ENCODE peak calls at places on chromosomes 7 and 10, in ten cellular contexts. One of them, this sample, is unnamed.

GRCh38 chr7:139542308-139543151 is 19.0 kb downstream of the CLEC2L start:
- DNase-seq in NCI-H1092: no peak
- DNase-seq in LoVo: no peak
- DNase-seq in effector CD4-positive, alpha-beta T cell: no peak
- DNase-seq in kidney epithelial cell: no peak
- DNase-seq in AG09319: no peak
- DNase-seq in NCI-H82: no peak
- DNase-seq in IMR-90: no peak
- DNase-seq in activated CD4-positive, alpha-beta memory T cell treated with anti-CD3 and anti-CD28 coated beads, Interleukin-2, amount 10 ng/mL, durations not matched to agents 7 days and 5 days: no peak
- DNase-seq in NCI-H1105: no peak
- DNase-seq in this sample: no peak

GRCh38 chr10:86583983-86584382 is 62.4 kb upstream of the WAPL start:
- DNase-seq in activated CD4-positive, alpha-beta memory T cell treated with anti-CD3 and anti-CD28 coated beads, Interleukin-2, amount 10 ng/mL, durations not matched to agents 7 days and 5 days: peak; percentile 22
- DNase-seq in AG09319: no peak
- DNase-seq in kidney epithelial cell: no peak
- DNase-seq in effector CD4-positive, alpha-beta T cell: no peak
- DNase-seq in LoVo: no peak
- DNase-seq in NCI-H1092: no peak
- DNase-seq in IMR-90: no peak
- DNase-seq in NCI-H82: peak; percentile 5
- DNase-seq in NCI-H1105: no peak
- DNase-seq in this sample: no peak

GRCh38 chr7:55065511-55066229 is 46.9 kb downstream of the EGFR start:
- DNase-seq in kidney epithelial cell: no peak
- DNase-seq in NCI-H1092: no peak
- DNase-seq in activated CD4-positive, alpha-beta memory T cell treated with anti-CD3 and anti-CD28 coated beads, Interleukin-2, amount 10 ng/mL, durations not matched to agents 7 days and 5 days: no peak
- DNase-seq in IMR-90: peak; percentile 94
- DNase-seq in AG09319: peak; percentile 49
- DNase-seq in effector CD4-positive, alpha-beta T cell: no peak
- DNase-seq in NCI-H1105: no peak
- DNase-seq in NCI-H82: no peak
- DNase-seq in LoVo: peak; percentile 72
- DNase-seq in this sample: peak; percentile 83

GRCh38 chr10:48526371-48526821 is 78.5 kb downstream of the ARHGAP22 start:
- DNase-seq in NCI-H1092: no peak
- DNase-seq in AG09319: peak; percentile 44
- DNase-seq in kidney epithelial cell: peak; percentile 61
- DNase-seq in LoVo: no peak
- DNase-seq in activated CD4-positive, alpha-beta memory T cell treated with anti-CD3 and anti-CD28 coated beads, Interleukin-2, amount 10 ng/mL, durations not matched to agents 7 days and 5 days: no peak
- DNase-seq in effector CD4-positive, alpha-beta T cell: no peak
- DNase-seq in NCI-H1105: no peak
- DNase-seq in NCI-H82: no peak
- DNase-seq in IMR-90: peak; percentile 92
- DNase-seq in this sample: peak; percentile 79

GRCh38 chr10:47060993-47061500 is 149.8 kb downstream of the PTPN20 start:
- DNase-seq in IMR-90: no peak
- DNase-seq in NCI-H1092: no peak
- DNase-seq in activated CD4-positive, alpha-beta memory T cell treated with anti-CD3 and anti-CD28 coated beads, Interleukin-2, amount 10 ng/mL, durations not matched to agents 7 days and 5 days: no peak
- DNase-seq in effector CD4-positive, alpha-beta T cell: no peak
- DNase-seq in NCI-H1105: no peak
- DNase-seq in kidney epithelial cell: no peak
- DNase-seq in NCI-H82: no peak
- DNase-seq in LoVo: no peak
- DNase-seq in AG09319: no peak
- DNase-seq in this sample: no peak

GRCh38 chr10:89655722-89656121 is 10.7 kb upstream of the PANK1 start:
- DNase-seq in effector CD4-positive, alpha-beta T cell: no peak
- DNase-seq in NCI-H1092: no peak
- DNase-seq in NCI-H1105: no peak
- DNase-seq in AG09319: no peak
- DNase-seq in LoVo: no peak
- DNase-seq in activated CD4-positive, alpha-beta memory T cell treated with anti-CD3 and anti-CD28 coated beads, Interleukin-2, amount 10 ng/mL, durations not matched to agents 7 days and 5 days: no peak
- DNase-seq in kidney epithelial cell: no peak
- DNase-seq in IMR-90: no peak
- DNase-seq in NCI-H82: no peak
- DNase-seq in this sample: no peak

GRCh38 chr7:2622869-2623697 is 8.7 kb upstream of the TTYH3 start:
- DNase-seq in NCI-H82: no peak
- DNase-seq in kidney epithelial cell: no peak
- DNase-seq in LoVo: no peak
- DNase-seq in IMR-90: no peak
- DNase-seq in NCI-H1092: no peak
- DNase-seq in NCI-H1105: no peak
- DNase-seq in activated CD4-positive, alpha-beta memory T cell treated with anti-CD3 and anti-CD28 coated beads, Interleukin-2, amount 10 ng/mL, durations not matched to agents 7 days and 5 days: no peak
- DNase-seq in AG09319: no peak
- DNase-seq in effector CD4-positive, alpha-beta T cell: no peak
- DNase-seq in this sample: no peak

GRCh38 chr10:119642556-119643111 is 8.5 kb upstream of the BAG3 start:
- DNase-seq in NCI-H1105: no peak
- DNase-seq in kidney epithelial cell: no peak
- DNase-seq in IMR-90: no peak
- DNase-seq in effector CD4-positive, alpha-beta T cell: no peak
- DNase-seq in LoVo: no peak
- DNase-seq in NCI-H1092: no peak
- DNase-seq in activated CD4-positive, alpha-beta memory T cell treated with anti-CD3 and anti-CD28 coated beads, Interleukin-2, amount 10 ng/mL, durations not matched to agents 7 days and 5 days: peak; percentile 35
- DNase-seq in NCI-H82: peak; percentile 43
- DNase-seq in AG09319: no peak
- DNase-seq in this sample: no peak

GRCh38 chr10:43138757-43139241 is 554 bp downstream of the CSGALNACT2 start:
- DNase-seq in NCI-H1092: no peak
- DNase-seq in AG09319: no peak
- DNase-seq in activated CD4-positive, alpha-beta memory T cell treated with anti-CD3 and anti-CD28 coated beads, Interleukin-2, amount 10 ng/mL, durations not matched to agents 7 days and 5 days: peak; percentile 75
- DNase-seq in kidney epithelial cell: no peak
- DNase-seq in IMR-90: peak; percentile 55
- DNase-seq in NCI-H1105: no peak
- DNase-seq in effector CD4-positive, alpha-beta T cell: peak; percentile 61
- DNase-seq in LoVo: peak; percentile 16
- DNase-seq in NCI-H82: peak; percentile 36
- DNase-seq in this sample: peak; percentile 50

GRCh38 chr7:70776627-70777101 is 355.3 kb upstream of the GALNT17 start:
- DNase-seq in AG09319: no peak
- DNase-seq in kidney epithelial cell: no peak
- DNase-seq in effector CD4-positive, alpha-beta T cell: no peak
- DNase-seq in LoVo: no peak
- DNase-seq in activated CD4-positive, alpha-beta memory T cell treated with anti-CD3 and anti-CD28 coated beads, Interleukin-2, amount 10 ng/mL, durations not matched to agents 7 days and 5 days: peak; percentile 51
- DNase-seq in NCI-H82: no peak
- DNase-seq in IMR-90: peak; percentile 21
- DNase-seq in NCI-H1105: no peak
- DNase-seq in NCI-H1092: no peak
- DNase-seq in this sample: no peak